ENCODE peak calls at places on chromosomes 3 and 15, in nine cellular contexts. I is choroid plexus epithelial cell; D is HL-60; U is CD8-positive, alpha-beta T cell; C is H9; M is nephron progenitor cell; L is K562; O is fibroblast of villous mesenchyme; H is body of pancreas. F is an unnamed sample.

GRCh38 chr3:33750216-33750558 is 32.1 kb upstream of the CLASP2 start:
- DNase-seq in I (peak), D (no peak), U (no peak), C (no peak), M (no peak), L (no peak), O (no peak), H (no peak), F (no peak)

GRCh38 chr3:127722928-127723603 is 50.3 kb downstream of the ABTB1 start:
- DNase-seq in I (no peak), D (no peak), U (no peak), C (no peak), M (no peak), L (no peak), O (no peak), H (no peak), F (no peak)

GRCh38 chr3:24254649-24255048 is 240.0 kb downstream of the THRB start:
- DNase-seq in I (peak), D (no peak), U (no peak), C (no peak), M (no peak), L (no peak), O (peak), H (no peak), F (no peak)

GRCh38 chr15:25825215-25825614 is 37.9 kb downstream of the ATP10A start:
- DNase-seq in I (no peak), D (no peak), U (no peak), C (no peak), M (no peak), L (no peak), O (no peak), H (no peak), F (no peak)

GRCh38 chr3:177306252-177306651 is 109.0 kb upstream of the TBL1XR1 start:
- DNase-seq in I (peak), D (no peak), U (no peak), C (no peak), M (no peak), L (no peak), O (peak), H (no peak), F (no peak)

GRCh38 chr3:66537735-66538134 is 36.9 kb upstream of the LRIG1 start:
- DNase-seq in I (no peak), D (no peak), U (no peak), C (no peak), M (no peak), L (no peak), O (no peak), H (no peak), F (no peak)

GRCh38 chr3:67118122-67118521 is 120.0 kb downstream of the KBTBD8 start:
- DNase-seq in I (no peak), D (no peak), U (no peak), C (no peak), M (no peak), L (no peak), O (no peak), H (no peak), F (no peak)

GRCh38 chr3:186619787-186620212 is 6.9 kb downstream of the AHSG start:
- DNase-seq in I (no peak), D (no peak), U (no peak), C (no peak), M (no peak), L (no peak), O (no peak), H (no peak), F (no peak)

GRCh38 chr3:60101628-60102027 is 1051.8 kb upstream of the CFAP20DC start:
- DNase-seq in I (no peak), D (no peak), U (no peak), C (no peak), M (no peak), L (no peak), O (no peak), H (peak), F (no peak)

GRCh38 chr3:45232531-45232930 is 6.4 kb upstream of the TMEM158 start:
- DNase-seq in I (no peak), D (no peak), U (no peak), C (no peak), M (no peak), L (no peak), O (peak), H (no peak), F (no peak)

GRCh38 chr3:39577541-39577940 is 110.1 kb downstream of the MOBP start:
- DNase-seq in I (no peak), D (no peak), U (no peak), C (peak), M (peak), L (no peak), O (no peak), H (no peak), F (no peak)

GRCh38 chr15:69782809-69783208 is 314.9 kb downstream of the TLE3 start:
- DNase-seq in I (no peak), D (no peak), U (peak), C (no peak), M (no peak), L (no peak), O (no peak), H (peak), F (peak)

GRCh38 chr3:18745472-18745871 is 320.3 kb upstream of the SATB1 start:
- DNase-seq in I (no peak), D (peak), U (no peak), C (no peak), M (no peak), L (no peak), O (no peak), H (no peak), F (no peak)

GRCh38 chr3:171880471-171880870 is 37.3 kb downstream of the TMEM212 start:
- DNase-seq in I (no peak), D (no peak), U (no peak), C (no peak), M (no peak), L (no peak), O (no peak), H (no peak), F (no peak)

GRCh38 chr3:58173670-58174472 is 36.9 kb downstream of the DNASE1L3 start:
- DNase-seq in I (peak), D (peak), U (peak), C (peak), M (peak), L (peak), O (peak), H (peak), F (peak)
- TF ChIP-seq CTCF in I (peak), D (no peak), U (no peak), C (peak), M (no peak), L (peak), O (peak), H (peak), F (no peak)

DNA sequence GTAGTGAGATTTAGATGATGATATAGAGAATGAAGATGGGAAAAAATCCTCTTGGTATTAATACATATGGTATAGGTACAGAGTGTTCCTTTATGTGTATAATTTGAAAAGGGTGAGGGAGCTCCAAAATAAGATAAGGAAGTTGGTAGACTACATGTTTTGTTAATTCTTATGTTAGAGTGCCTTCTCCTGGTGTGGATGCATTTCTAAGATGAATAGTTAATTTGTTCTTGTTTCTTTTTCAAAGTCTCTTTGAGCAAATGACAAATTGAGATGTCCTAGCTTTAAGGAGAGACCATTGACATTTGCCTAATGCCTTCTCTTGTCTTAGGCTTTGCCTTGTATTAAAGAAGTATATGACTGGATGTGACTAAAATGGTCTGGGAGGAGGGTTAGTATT is 34.1 kb downstream of the AKAP13 start:
- DNase-seq in I (peak), D (no peak), U (no peak), C (no peak), M (no peak), L (no peak), O (peak), H (no peak), F (no peak)
- TF ChIP-seq CTCF in I (peak), D (peak), U (peak), C (no peak), M (no peak), L (no peak), O (peak), H (peak), F (no peak)

DNA sequence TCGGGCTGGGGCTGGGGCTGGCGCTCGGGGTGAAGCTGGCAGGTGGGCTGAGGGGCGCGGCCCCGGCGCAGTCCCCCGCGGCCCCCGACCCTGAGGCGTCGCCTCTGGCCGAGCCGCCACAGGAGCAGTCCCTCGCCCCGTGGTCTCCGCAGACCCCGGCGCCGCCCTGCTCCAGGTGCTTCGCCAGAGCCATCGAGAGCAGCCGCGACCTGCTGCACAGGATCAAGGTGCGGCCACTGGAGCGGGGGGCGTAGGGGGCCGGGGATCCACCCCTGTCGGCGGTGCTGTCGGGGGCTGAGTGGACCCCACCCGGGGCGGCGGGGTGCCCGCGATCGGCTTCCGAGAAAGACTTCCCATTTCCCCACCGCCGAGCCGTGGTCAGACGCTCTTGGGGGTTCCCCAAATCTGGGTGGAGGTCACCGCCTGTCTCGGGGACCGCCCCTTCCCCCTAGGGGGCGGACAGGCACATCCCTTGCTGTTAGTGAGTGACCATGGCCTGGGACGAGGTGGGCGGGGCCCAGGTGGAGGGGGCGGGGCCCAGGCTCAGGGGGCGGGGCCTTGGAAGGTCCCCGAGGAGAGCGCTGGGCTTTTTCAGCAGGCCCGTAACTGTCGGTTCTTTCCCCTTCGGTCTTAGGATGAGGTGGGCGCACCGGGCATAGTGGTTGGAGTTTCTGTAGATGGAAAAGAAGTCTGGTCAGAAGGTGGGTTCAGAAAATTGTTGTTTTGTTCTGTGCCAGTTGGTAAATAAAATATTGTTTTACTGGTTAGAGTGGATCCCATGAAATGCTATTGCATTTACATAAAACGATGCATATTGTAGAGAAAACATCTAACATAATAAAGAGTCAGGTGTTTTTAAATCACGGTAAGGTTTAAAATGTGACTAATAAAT is 587 bp downstream of the LACTB start:
- DNase-seq in I (peak), D (peak), U (peak), C (peak), M (peak), L (peak), O (peak), H (peak), F (peak)
- TF ChIP-seq CTCF in I (peak), D (no peak), U (no peak), C (peak), M (no peak), L (no peak), O (peak), H (peak), F (peak)

GRCh38 chr3:27224197-27224596 is 145.0 kb downstream of the NEK10 start:
- DNase-seq in I (peak), D (no peak), U (no peak), C (no peak), M (no peak), L (no peak), O (no peak), H (no peak), F (no peak)

GRCh38 chr3:27228805-27229204 is 140.4 kb downstream of the NEK10 start:
- DNase-seq in I (no peak), D (no peak), U (no peak), C (peak), M (no peak), L (no peak), O (no peak), H (no peak), F (no peak)
- TF ChIP-seq CTCF in I (peak), D (no peak), U (no peak), C (peak), M (no peak), L (no peak), O (peak), H (no peak), F (no peak)

GRCh38 chr3:4670352-4670751 is 177.2 kb downstream of the ITPR1 start:
- DNase-seq in I (peak), D (peak), U (no peak), C (peak), M (no peak), L (peak), O (no peak), H (peak), F (peak)
- TF ChIP-seq CTCF in I (peak), D (no peak), U (no peak), C (peak), M (peak), L (peak), O (peak), H (no peak), F (peak)

DNA sequence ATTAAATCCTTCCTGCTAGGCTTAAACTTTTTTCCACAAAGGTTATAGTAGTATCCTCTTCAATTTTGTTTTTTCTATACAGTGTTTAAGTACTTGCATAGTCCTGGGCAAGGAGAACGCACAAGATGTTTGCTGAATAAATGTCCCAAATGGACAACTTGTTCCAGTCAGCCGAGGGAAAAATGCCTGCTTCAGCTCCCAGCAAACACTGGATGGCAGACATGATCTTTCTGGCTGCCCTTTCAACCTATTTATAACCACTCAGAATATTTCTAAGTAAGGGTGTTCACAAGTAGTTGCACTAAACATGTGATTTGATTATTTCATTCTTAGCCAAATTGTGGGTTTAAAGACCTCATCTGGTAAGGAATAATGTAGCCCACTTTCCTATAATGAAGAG is 29.8 kb downstream of the GNB4 start:
- DNase-seq in I (peak), D (no peak), U (no peak), C (no peak), M (no peak), L (peak), O (peak), H (peak), F (peak)
- TF ChIP-seq CTCF in I (peak), D (no peak), U (no peak), C (peak), M (peak), L (peak), O (peak), H (peak), F (peak)

GRCh38 chr15:74809242-74809641 is 3.4 kb upstream of the LMAN1L start:
- DNase-seq in I (no peak), D (no peak), U (no peak), C (no peak), M (no peak), L (no peak), O (no peak), H (no peak), F (no peak)
- TF ChIP-seq CTCF in I (no peak), D (no peak), U (no peak), C (peak), M (no peak), L (no peak), O (no peak), H (no peak), F (no peak)

DNA sequence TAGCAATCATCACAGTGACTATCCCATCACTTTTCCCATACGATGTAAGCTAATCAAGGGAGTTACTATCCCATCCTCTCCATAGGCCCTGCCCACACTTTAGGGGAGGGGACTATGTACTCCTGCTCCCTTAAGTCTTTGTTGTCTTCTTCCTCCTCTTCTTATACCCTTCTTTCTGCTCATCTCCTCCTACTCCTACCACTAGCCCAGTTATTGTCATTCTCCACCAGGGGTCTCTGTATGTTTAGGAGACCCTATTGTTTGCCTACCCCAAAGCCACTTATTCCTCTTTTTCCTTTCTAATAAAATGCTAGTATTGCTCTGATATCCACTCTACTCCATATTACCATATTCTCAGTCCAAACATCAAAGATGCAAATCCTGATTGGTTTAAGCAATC is 27.8 kb downstream of the STAC start:
- DNase-seq in I (peak), D (no peak), U (no peak), C (no peak), M (no peak), L (no peak), O (no peak), H (no peak), F (no peak)
- TF ChIP-seq CTCF in I (peak), D (no peak), U (no peak), C (peak), M (peak), L (no peak), O (peak), H (no peak), F (no peak)

DNA sequence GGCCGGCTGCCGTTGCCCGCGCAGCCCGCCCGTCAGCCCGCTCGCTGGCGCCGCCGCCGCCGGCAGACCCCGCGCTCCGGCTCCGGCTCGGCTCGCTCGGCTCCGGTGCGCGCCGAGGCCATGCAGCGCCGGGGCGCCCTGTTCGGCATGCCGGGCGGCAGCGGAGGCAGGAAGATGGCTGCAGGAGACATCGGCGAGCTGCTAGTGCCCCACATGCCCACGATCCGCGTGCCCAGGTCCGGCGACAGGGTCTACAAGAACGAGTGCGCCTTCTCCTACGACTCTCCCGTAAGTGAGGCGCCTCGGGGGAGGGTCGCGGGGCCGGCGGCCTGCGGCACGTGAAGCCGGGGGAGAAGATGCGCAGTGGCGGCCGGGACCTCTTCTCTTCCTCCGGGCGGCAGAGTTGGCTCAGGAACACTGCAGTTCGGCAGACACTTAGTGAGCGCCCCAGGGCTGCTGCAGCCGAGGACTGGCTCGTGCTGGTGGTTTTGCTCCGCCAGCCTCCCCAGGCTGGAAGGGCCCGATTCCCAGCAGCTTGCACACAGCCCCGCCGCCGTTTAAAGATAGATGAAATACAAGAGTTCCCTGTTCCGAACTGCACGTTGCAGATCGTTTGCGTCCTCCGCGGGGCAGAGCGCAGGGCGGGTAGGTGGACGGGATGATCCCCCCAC is 401 bp downstream of the USP13 start:
- DNase-seq in I (peak), D (peak), U (peak), C (peak), M (peak), L (peak), O (peak), H (peak), F (peak)
- TF ChIP-seq CTCF in I (no peak), D (no peak), U (no peak), C (peak), M (no peak), L (no peak), O (peak), H (peak), F (no peak)

DNA sequence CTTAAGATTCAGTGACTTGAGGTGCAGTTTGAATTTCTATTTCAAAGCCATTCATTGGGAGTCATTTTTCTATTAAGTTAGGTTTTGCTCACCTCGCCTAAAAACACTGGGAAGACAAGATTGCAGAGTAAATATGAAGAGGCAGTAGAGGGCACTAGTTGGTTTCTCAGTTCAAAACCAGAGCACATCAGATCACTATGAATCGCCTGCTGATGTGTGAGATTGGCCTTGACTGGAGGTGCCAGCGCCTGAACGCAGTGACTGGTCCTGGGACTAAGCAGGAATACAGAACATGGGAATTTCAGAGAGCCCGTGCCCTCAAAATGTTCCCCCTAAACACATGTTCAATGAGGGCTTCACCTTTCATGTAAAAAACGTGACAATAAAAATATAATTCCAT is 229.0 kb downstream of the ITPR1 start:
- DNase-seq in I (peak), D (peak), U (no peak), C (no peak), M (no peak), L (peak), O (peak), H (peak), F (peak)
- TF ChIP-seq CTCF in I (peak), D (no peak), U (no peak), C (peak), M (no peak), L (peak), O (peak), H (peak), F (peak)

F was measured in Caco-2.